ENCODE peak calls at places on chromosomes 16 and 17, in four cellular contexts. Y is K562, C is HL-60, E is H1. R is an unnamed sample.

GRCh38 chr16:24102120-24102740 is 153.9 kb upstream of the CACNG3 start:
- DNase-seq in C (no peak), Y (no peak), E (no peak), R (no peak)

GRCh38 chr16:60166-60565 is 6.5 kb downstream of the SNRNP25 start:
- DNase-seq in E (no peak), C (no peak), Y (no peak), R (no peak)

GRCh38 chr16:24508614-24509013 is 30.8 kb upstream of the RBBP6 start:
- DNase-seq in Y (no peak), C (no peak), E (no peak), R (no peak)

GRCh38 chr16:1414532-1415265 is at the start of gene UNKL:
- DNase-seq in E (no peak), C (no peak), Y (peak), R (no peak)

GRCh38 chr17:65173284-65173793 is 36.2 kb downstream of the RGS9 start:
- DNase-seq in Y (peak), E (no peak), C (peak), R (no peak)

GRCh38 chr16:79171504-79172240 is 428.9 kb downstream of the MAF start:
- DNase-seq in C (no peak), Y (no peak), E (no peak), R (no peak)

GRCh38 chr16:15907863-15908478 is 19.6 kb upstream of the CEP20 start:
- DNase-seq in E (peak), Y (peak), C (no peak), R (peak)

GRCh38 chr17:81325974-81326358 is 30.9 kb upstream of the SLC38A10 start:
- DNase-seq in Y (no peak), C (no peak), E (no peak), R (no peak)

GRCh38 chr16:66207864-66208226 is 158.6 kb upstream of the CDH5 start:
- DNase-seq in C (peak), Y (no peak), E (no peak), R (no peak)

GRCh38 chr16:11257131-11257938 is 1.3 kb upstream of the SOCS1 start:
- DNase-seq in E (no peak), Y (peak), C (peak), R (no peak)

GRCh38 chr17:68011199-68011665 is 15.0 kb upstream of the C17orf58 start:
- DNase-seq in C (no peak), E (no peak), Y (peak), R (no peak)

GRCh38 chr16:24273511-24273910 is 17.4 kb downstream of the CACNG3 start:
- DNase-seq in E (no peak), C (peak), Y (no peak), R (no peak)

GRCh38 chr17:77427471-77427991 is 286.8 kb downstream of the SEC14L1 start:
- DNase-seq in E (no peak), Y (peak), C (no peak), R (no peak)

GRCh38 chr16:10981697-10982216 is 37.4 kb downstream of the CLEC16A start:
- DNase-seq in E (no peak), C (no peak), Y (peak), R (no peak)

GRCh38 chr17:74694081-74694480 is 18.6 kb downstream of the CD300LF start:
- DNase-seq in E (no peak), C (no peak), Y (no peak), R (no peak)

GRCh38 chr17:6046431-6046830 is 23.7 kb upstream of the WSCD1 start:
- DNase-seq in Y (no peak), C (no peak), E (no peak), R (no peak)

GRCh38 chr17:17156511-17156910 is 49.6 kb downstream of the PLD6 start:
- DNase-seq in C (no peak), Y (no peak), E (no peak), R (no peak)

GRCh38 chr17:42289863-42290165 is 1.5 kb downstream of the STAT5A start:
- DNase-seq in E (no peak), Y (no peak), C (no peak), R (no peak)

GRCh38 chr17:32222621-32223020 is 43.0 kb upstream of the RHBDL3 start:
- DNase-seq in C (no peak), Y (no peak), E (no peak), R (no peak)

GRCh38 chr16:27398894-27399853 is 2.8 kb upstream of the IL21R start:
- DNase-seq in C (no peak), Y (no peak), E (no peak), R (peak)

GRCh38 chr17:67059372-67059771 is 15.0 kb downstream of the CACNG1 start:
- DNase-seq in E (no peak), Y (no peak), C (no peak), R (no peak)

GRCh38 chr16:8572919-8573724 is 17.2 kb downstream of the TMEM114 start:
- DNase-seq in E (no peak), Y (peak), C (no peak), R (no peak)

GRCh38 chr17:11935734-11936406 is 61.4 kb downstream of the ZNF18 start:
- DNase-seq in Y (peak), E (peak), C (peak), R (no peak)

GRCh38 chr16:2483160-2483559 is 8.2 kb downstream of the TBC1D24 start:
- DNase-seq in Y (no peak), E (no peak), C (no peak), R (no peak)

GRCh38 chr17:58679263-58680037 is 12.4 kb downstream of the TEX14 start:
- DNase-seq in Y (peak), C (no peak), E (no peak), R (peak)

GRCh38 chr17:75398279-75398678 is 7.2 kb downstream of the GRB2 start:
- DNase-seq in Y (no peak), C (no peak), E (no peak), R (no peak)

GRCh38 chr16:10729649-10730048 is 14.0 kb upstream of the NUBP1 start:
- DNase-seq in C (no peak), E (no peak), Y (no peak), R (no peak)

GRCh38 chr17:82457071-82457789 is 1.3 kb upstream of the NARF start:
- DNase-seq in E (no peak), C (no peak), Y (peak), R (no peak)

GRCh38 chr17:61007980-61008379 is 330.3 kb downstream of the BCAS3 start:
- DNase-seq in C (no peak), Y (no peak), E (no peak), R (no peak)

GRCh38 chr16:27298132-27298531 is 15.6 kb upstream of the IL4R start:
- DNase-seq in C (no peak), Y (no peak), E (no peak), R (no peak)

GRCh38 chr16:20906225-20906870 is 5.8 kb downstream of the LYRM1 start:
- DNase-seq in C (no peak), E (no peak), Y (no peak), R (no peak)

GRCh38 chr16:90026135-90026534 is 6.9 kb upstream of the DBNDD1 start:
- DNase-seq in Y (peak), C (no peak), E (no peak), R (no peak)

GRCh38 chr17:20291076-20291475 is 176.3 kb downstream of the LGALS9B start:
- DNase-seq in E (no peak), C (no peak), Y (no peak), R (no peak)

GRCh38 chr17:78137392-78138203 is 7.0 kb downstream of the TMC8 start:
- DNase-seq in Y (peak), E (no peak), C (no peak), R (no peak)

GRCh38 chr16:28491080-28491969 is 549 bp downstream of the CLN3 start:
- DNase-seq in E (no peak), C (peak), Y (peak), R (no peak)

GRCh38 chr17:29347831-29348281 is 42.3 kb upstream of the TAOK1 start:
- DNase-seq in Y (peak), C (no peak), E (no peak), R (no peak)

DNA sequence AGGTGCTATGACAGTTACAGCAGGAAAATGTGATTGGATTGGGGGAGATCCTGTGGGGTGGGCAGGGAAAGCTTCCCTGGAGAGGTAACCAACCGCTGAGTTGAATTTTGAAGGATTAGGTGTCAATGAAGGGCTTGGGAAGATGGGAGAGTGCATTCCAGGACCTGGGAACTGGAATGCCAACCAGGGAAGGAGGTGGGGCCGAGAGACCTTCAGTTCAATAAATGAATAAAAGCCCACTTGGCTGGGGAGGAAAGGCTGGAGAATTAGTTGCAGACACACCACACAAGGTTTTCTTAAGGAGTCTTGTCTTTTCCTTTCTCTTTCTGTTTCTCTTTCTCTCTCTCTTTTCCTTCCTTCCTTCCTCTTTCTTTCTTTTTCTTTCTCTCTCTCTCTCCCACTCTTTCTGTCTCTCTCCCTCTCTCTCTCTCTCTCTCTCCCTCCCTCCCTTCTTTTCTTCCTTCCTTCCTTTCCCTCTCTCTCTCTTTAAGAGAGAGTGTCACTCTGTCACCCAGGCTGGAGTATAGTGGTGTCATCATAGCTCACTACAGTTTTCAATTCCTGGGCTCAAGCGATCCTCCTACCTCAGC is 3.3 kb downstream of the USP43 start:
- DNase-seq in C (no peak), E (no peak), Y (no peak), R (no peak)
- TF ChIP-seq GABPA in C (no peak), E (no peak), Y (no peak), R (no peak)

DNA sequence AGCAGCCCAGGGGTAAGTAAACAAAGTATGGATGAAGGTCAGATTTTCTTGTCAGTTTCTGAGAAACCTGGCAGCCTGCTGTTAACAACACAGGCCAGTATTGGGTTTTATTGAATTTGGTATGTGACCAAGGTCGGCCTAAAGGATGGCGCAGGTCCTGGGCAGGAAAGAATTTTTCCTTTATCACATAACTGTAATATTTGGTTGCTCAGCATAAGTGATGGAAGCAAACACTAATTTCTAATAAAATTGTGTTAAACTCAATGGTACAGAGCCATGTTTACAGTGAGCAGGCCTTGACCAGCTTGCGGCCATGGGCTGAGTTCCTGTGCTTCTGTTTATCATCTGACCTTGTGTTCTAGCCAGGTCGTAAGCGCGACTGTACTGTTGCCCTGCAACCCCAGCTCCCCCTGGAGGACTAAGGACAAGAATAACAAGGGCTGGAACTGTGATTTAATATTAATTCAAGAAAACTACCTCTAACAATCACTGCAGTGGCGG is 10.5 kb downstream of the POLDIP2 start:
- DNase-seq in Y (peak), C (no peak), E (no peak), R (no peak)
- TF ChIP-seq GABPA in Y (no peak), C (no peak), E (no peak), R (no peak)

DNA sequence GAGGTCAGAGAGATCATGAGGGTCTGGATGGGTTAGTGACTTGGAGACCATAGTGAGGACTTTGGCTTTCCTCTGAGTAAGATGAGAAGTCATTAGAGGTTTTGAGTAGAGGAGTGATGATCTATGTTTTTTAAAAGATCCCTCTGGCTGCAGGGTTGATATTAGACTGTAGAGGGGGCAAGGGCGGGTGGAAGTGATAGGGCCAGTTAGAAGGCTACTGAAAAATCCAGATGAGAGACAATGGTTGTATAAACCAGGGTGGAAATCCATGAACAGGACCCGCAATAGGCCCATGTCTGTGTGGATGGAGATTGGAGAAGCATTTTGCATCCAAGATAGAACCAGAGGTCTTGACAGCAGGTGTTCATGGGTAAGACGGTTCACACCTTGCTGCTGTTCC is 9.8 kb downstream of the ITGAL start:
- DNase-seq in C (no peak), Y (peak), E (no peak), R (no peak)
- TF ChIP-seq GABPA in C (no peak), Y (no peak), E (no peak), R (no peak)

GRCh38 chr16:85283305-85284050 is 171.2 kb upstream of the CIBAR2 start:
- DNase-seq in E (no peak), Y (no peak), C (no peak), R (no peak)
- TF ChIP-seq GABPA in E (no peak), Y (no peak), C (no peak), R (no peak)

GRCh38 chr17:50132104-50132794 is 2.3 kb upstream of the SAMD14 start:
- DNase-seq in C (no peak), E (no peak), Y (no peak), R (no peak)

GRCh38 chr17:50129303-50129945 is 536 bp downstream of the SAMD14 start:
- DNase-seq in Y (no peak), E (no peak), C (no peak), R (no peak)

GRCh38 chr17:50128441-50129302 is 1.3 kb downstream of the SAMD14 start:
- DNase-seq in Y (no peak), C (no peak), E (no peak), R (no peak)

GRCh38 chr17:50129946-50130777 is at the start of gene SAMD14:
- DNase-seq in Y (peak), C (no peak), E (no peak), R (no peak)

GRCh38 chr17:50130778-50131317 is 888 bp upstream of the SAMD14 start:
- DNase-seq in C (no peak), Y (no peak), E (no peak), R (no peak)
- TF ChIP-seq GABPA in C (no peak), Y (no peak), E (no peak), R (no peak)

GRCh38 chr16:56793504-56793903 is 63.6 kb downstream of the NUP93 start:
- DNase-seq in C (no peak), Y (peak), E (no peak), R (no peak)
- TF ChIP-seq GABPA in C (no peak), Y (no peak), E (no peak), R (no peak)